ENCODE peak calls at places on chromosomes 5 and 9, in six cellular contexts. A, Y, E, X, H and K are unnamed samples.

GRCh38 chr5:179668404-179668803 is 12.4 kb downstream of the CBY3 start:
- DNase-seq in A (peak), H (peak), E (peak), X (no peak), Y (no peak), K (peak)

GRCh38 chr5:135108569-135108968 is 74.5 kb upstream of the PITX1 start:
- DNase-seq in E (no peak), A (no peak), H (no peak), X (no peak), Y (no peak), K (no peak)

GRCh38 chr5:1737790-1738405 is 61.7 kb downstream of the MRPL36 start:
- DNase-seq in X (no peak), H (no peak), E (peak), Y (peak), A (peak), K (peak)

GRCh38 chr5:175555168-175555745 is 76.9 kb downstream of the SFXN1 start:
- DNase-seq in E (no peak), A (no peak), Y (no peak), X (no peak), H (no peak), K (no peak)

GRCh38 chr5:38585812-38586211 is 29.4 kb upstream of the LIFR start:
- DNase-seq in Y (no peak), E (no peak), X (no peak), A (no peak), H (no peak), K (no peak)

GRCh38 chr5:1549631-1550030 is 25.9 kb upstream of the LPCAT1 start:
- DNase-seq in E (no peak), X (no peak), A (no peak), H (no peak), Y (peak), K (no peak)

GRCh38 chr9:137053944-137054931 is at the start of gene ENTPD2:
- DNase-seq in H (no peak), E (peak), Y (no peak), X (peak), A (no peak), K (peak)

GRCh38 chr5:759781-760362 is 24.7 kb downstream of the ZDHHC11B start:
- DNase-seq in Y (no peak), A (no peak), X (no peak), E (no peak), H (peak), K (no peak)

GRCh38 chr9:125758986-125759811 is 12.0 kb downstream of the PBX3 start:
- DNase-seq in Y (peak), H (peak), X (no peak), A (no peak), E (no peak), K (no peak)

GRCh38 chr5:92320446-92320845 is 937.3 kb upstream of the ARRDC3 start:
- DNase-seq in Y (no peak), H (no peak), E (no peak), X (no peak), A (no peak), K (no peak)

GRCh38 chr5:50962934-50963646 is 296.7 kb downstream of the PARP8 start:
- DNase-seq in A (peak), E (peak), H (peak), Y (peak), X (peak), K (peak)

GRCh38 chr9:10251490-10251889 is 361.3 kb downstream of the PTPRD start:
- DNase-seq in E (no peak), Y (no peak), X (no peak), H (no peak), A (peak), K (no peak)

GRCh38 chr9:8268881-8269280 is 469.3 kb upstream of the DMAC1 start:
- DNase-seq in Y (no peak), X (no peak), A (peak), H (no peak), E (no peak), K (no peak)

GRCh38 chr9:106953166-106953565 is 90.2 kb downstream of the ZNF462 start:
- DNase-seq in A (peak), Y (no peak), H (no peak), X (no peak), E (no peak), K (no peak)

GRCh38 chr5:111676926-111677415 is 80.0 kb downstream of the NREP start:
- DNase-seq in E (no peak), Y (no peak), H (no peak), X (no peak), A (no peak), K (no peak)

GRCh38 chr9:134814598-134815215 is 65.9 kb upstream of the FCN2 start:
- DNase-seq in H (no peak), X (no peak), Y (no peak), E (no peak), A (peak), K (no peak)

GRCh38 chr5:34484190-34484589 is 171.9 kb upstream of the RAI14 start:
- DNase-seq in H (no peak), E (no peak), X (no peak), A (no peak), Y (no peak), K (no peak)

GRCh38 chr5:4142842-4143241 is 547.2 kb downstream of the IRX1 start:
- DNase-seq in Y (no peak), A (no peak), E (no peak), X (no peak), H (no peak), K (no peak)

GRCh38 chr9:101398930-101399640 is 434 bp downstream of the ZNF189 start:
- DNase-seq in Y (no peak), E (no peak), H (no peak), X (no peak), A (peak), K (peak)

GRCh38 chr9:134864821-134865190 is 15.8 kb upstream of the FCN2 start:
- DNase-seq in X (no peak), A (no peak), H (no peak), E (no peak), Y (no peak), K (no peak)

GRCh38 chr5:58016329-58016728 is 443.6 kb downstream of the PLK2 start:
- DNase-seq in H (no peak), X (no peak), E (no peak), A (peak), Y (no peak), K (no peak)

GRCh38 chr5:125269926-125270325 is 523.5 kb upstream of the ZNF608 start:
- DNase-seq in H (no peak), E (no peak), Y (no peak), A (no peak), X (no peak), K (no peak)

GRCh38 chr5:146081685-146082084 is 23.7 kb downstream of the PLAC8L1 start:
- DNase-seq in H (no peak), A (no peak), Y (no peak), X (no peak), E (no peak), K (no peak)

GRCh38 chr5:112878760-112879159 is 17.7 kb downstream of the SRP19 start:
- DNase-seq in H (no peak), X (no peak), E (no peak), Y (no peak), A (no peak), K (peak)

GRCh38 chr9:33714989-33715388 is 80.4 kb upstream of the PRSS3 start:
- DNase-seq in H (no peak), Y (no peak), E (no peak), A (no peak), X (no peak), K (no peak)

GRCh38 chr5:179794171-179794570 is 385 bp downstream of the LTC4S start:
- DNase-seq in H (no peak), E (no peak), X (no peak), A (no peak), Y (no peak), K (no peak)

GRCh38 chr5:171882118-171882517 is 96.5 kb downstream of the SMIM23 start:
- DNase-seq in E (no peak), X (no peak), Y (no peak), H (no peak), A (no peak), K (no peak)

GRCh38 chr5:150428106-150428876 is 15.6 kb upstream of the CD74 start:
- DNase-seq in H (peak), E (no peak), Y (no peak), A (no peak), X (no peak), K (no peak)

GRCh38 chr5:150422075-150422474 is 9.4 kb upstream of the CD74 start:
- DNase-seq in Y (no peak), A (no peak), X (no peak), H (no peak), E (no peak), K (no peak)

GRCh38 chr5:150419630-150420270 is 7.0 kb upstream of the CD74 start:
- DNase-seq in H (no peak), E (no peak), X (peak), Y (no peak), A (no peak), K (no peak)

GRCh38 chr5:150422758-150423157 is 10.0 kb upstream of the CD74 start:
- DNase-seq in A (no peak), X (no peak), Y (no peak), H (no peak), E (no peak), K (no peak)
- TF ChIP-seq CTCF in A (no peak), X (no peak), Y (no peak), H (no peak), E (no peak), K (no peak)

GRCh38 chr5:95554647-95555548 is at the start of the genes ARSK and SKIC3:
- DNase-seq in X (peak), A (peak), Y (peak), E (peak), H (peak), K (peak)
- TF ChIP-seq CTCF in X (no peak), A (peak), Y (peak), E (peak), H (no peak), K (peak)

DNA sequence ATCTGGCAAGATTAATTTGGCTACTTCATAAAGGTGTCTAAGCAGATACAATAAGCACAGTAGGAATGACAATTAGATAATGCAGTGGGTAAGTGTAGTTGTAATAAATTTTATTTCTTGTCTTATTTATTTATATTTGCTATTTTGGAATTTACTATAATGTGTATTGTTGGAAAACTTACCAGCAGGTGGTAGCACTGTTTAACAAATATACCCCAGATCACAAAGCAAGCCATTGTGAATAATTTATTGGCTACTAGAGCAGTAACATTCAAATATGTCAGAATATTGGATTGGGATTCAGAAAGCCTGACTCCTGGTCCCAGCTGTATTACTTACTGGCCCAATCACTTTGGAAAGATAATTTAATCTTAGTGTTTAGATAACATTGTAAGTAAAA is 78.0 kb downstream of the ISOC1 start:
- DNase-seq in A (peak), H (no peak), E (no peak), Y (no peak), X (no peak), K (peak)
- TF ChIP-seq CTCF in A (peak), H (no peak), E (no peak), Y (peak), X (no peak), K (peak)

GRCh38 chr9:95096381-95096780 is 221.1 kb downstream of the FANCC start:
- DNase-seq in E (no peak), X (no peak), A (no peak), H (no peak), Y (no peak), K (no peak)
- TF ChIP-seq CTCF in E (peak), X (no peak), A (no peak), H (no peak), Y (no peak), K (no peak)